ENCODE peak calls at places on chromosomes 3 and 15, in four cellular contexts. T is sigmoid colon, L is astrocyte of the spinal cord, M is H9. N is an unnamed sample.

GRCh38 chr15:49625460-49626036 is 4.7 kb downstream of the DTWD1 start:
- DNase-seq in M (peak), L (no peak), T (no peak), N (no peak)

GRCh38 chr3:73568371-73568862 is 56.3 kb downstream of the PDZRN3 start:
- DNase-seq in L (no peak), M (no peak), T (no peak), N (no peak)

GRCh38 chr15:28994830-28995180 is 109.0 kb downstream of the APBA2 start:
- DNase-seq in T (no peak), L (no peak), M (no peak), N (no peak)

GRCh38 chr3:60931452-60931851 is 319.8 kb downstream of the FHIT start:
- DNase-seq in M (no peak), T (no peak), L (no peak), N (no peak)

GRCh38 chr3:120983321-120983665 is 75.3 kb downstream of the STXBP5L start:
- DNase-seq in T (no peak), M (no peak), L (no peak), N (no peak)

GRCh38 chr15:71612869-71613268 is 197.5 kb upstream of the NR2E3 start:
- DNase-seq in T (no peak), M (no peak), L (no peak), N (no peak)

GRCh38 chr15:71784719-71785118 is 25.6 kb upstream of the NR2E3 start:
- DNase-seq in L (no peak), T (no peak), M (no peak), N (no peak)

GRCh38 chr3:52801839-52802238 is 7.2 kb downstream of the ITIH3 start:
- DNase-seq in L (no peak), M (no peak), T (no peak), N (no peak)

GRCh38 chr3:125310623-125311076 is 64.5 kb downstream of the ZNF148 start:
- DNase-seq in T (no peak), L (no peak), M (no peak), N (peak)

GRCh38 chr3:161096771-161097367 is 8.3 kb downstream of the B3GALNT1 start:
- DNase-seq in L (no peak), M (peak), T (no peak), N (no peak)

GRCh38 chr3:48016336-48016973 is at the start of gene MAP4:
- DNase-seq in T (no peak), M (no peak), L (peak), N (no peak)

GRCh38 chr15:69531302-69532027 is 78.8 kb downstream of the RPLP1 start:
- DNase-seq in L (no peak), M (peak), T (no peak), N (no peak)

GRCh38 chr15:50576156-50576555 is 29.7 kb upstream of the USP50 start:
- DNase-seq in T (no peak), M (no peak), L (no peak), N (no peak)

GRCh38 chr3:169562988-169563774 is 100.3 kb downstream of the MECOM start:
- DNase-seq in T (no peak), L (no peak), M (no peak), N (no peak)

GRCh38 chr15:57545995-57546394 is 45.7 kb upstream of the MYZAP start:
- DNase-seq in L (no peak), M (no peak), T (no peak), N (no peak)

GRCh38 chr15:40291088-40291574 is 8.3 kb upstream of the ANKRD63 start:
- DNase-seq in T (peak), M (peak), L (peak), N (no peak)

GRCh38 chr15:88652456-88653199 is 13.8 kb downstream of the ISG20 start:
- DNase-seq in M (no peak), L (no peak), T (peak), N (no peak)

GRCh38 chr3:40152482-40153133 is 156.9 kb upstream of the EIF1B start:
- DNase-seq in M (no peak), L (no peak), T (no peak), N (no peak)

GRCh38 chr15:41429003-41429890 is 12.4 kb downstream of the RTF1 start:
- DNase-seq in T (peak), L (no peak), M (no peak), N (no peak)

GRCh38 chr3:1072040-1072439 is 20.8 kb upstream of the CNTN6 start:
- DNase-seq in L (no peak), M (no peak), T (no peak), N (no peak)

GRCh38 chr3:142117452-142117851 is 31.9 kb downstream of the TFDP2 start:
- DNase-seq in L (no peak), T (no peak), M (no peak), N (no peak)

GRCh38 chr3:39485547-39485946 is 18.1 kb downstream of the MOBP start:
- DNase-seq in M (no peak), L (no peak), T (no peak), N (no peak)

N was measured in naive B cell.